ENCODE peak calls at places on chromosomes 6 and 20, in nine cellular contexts. One of them, this sample, is unnamed. For H3K36me3, the result is how much of the 10 kb centered on the place peaks cover.

GRCh38 chr6:164531745-164532144 is 777.7 kb downstream of the C6orf118 start:
- DNase-seq in heart right ventricle: no peak
- DNase-seq in left ventricle myocardium inferior: no peak
- DNase-seq in endodermal cell: no peak
- DNase-seq in CD8-positive, alpha-beta T cell: no peak
- DNase-seq in right lobe of liver: no peak
- DNase-seq in OCI-LY7: no peak
- DNase-seq in brain microvascular endothelial cell: no peak
- DNase-seq in psoas muscle: no peak
- DNase-seq in this sample: no peak

GRCh38 chr6:83511901-83512681 is at the start of gene PRSS35:
- DNase-seq in OCI-LY7: no peak
- DNase-seq in CD8-positive, alpha-beta T cell: peak
- DNase-seq in endodermal cell: peak
- DNase-seq in heart right ventricle: peak
- DNase-seq in right lobe of liver: peak
- DNase-seq in psoas muscle: peak
- DNase-seq in left ventricle myocardium inferior: peak
- DNase-seq in brain microvascular endothelial cell: peak
- DNase-seq in this sample: peak

GRCh38 chr20:1674361-1674760 is 16.8 kb upstream of the SIRPG start:
- DNase-seq in endodermal cell: no peak
- DNase-seq in brain microvascular endothelial cell: no peak
- DNase-seq in right lobe of liver: no peak
- DNase-seq in psoas muscle: no peak
- DNase-seq in CD8-positive, alpha-beta T cell: peak
- DNase-seq in OCI-LY7: no peak
- DNase-seq in heart right ventricle: no peak
- DNase-seq in left ventricle myocardium inferior: no peak
- DNase-seq in this sample: no peak

GRCh38 chr6:144395014-144395413 is 109.9 kb downstream of the UTRN start:
- DNase-seq in psoas muscle: no peak
- DNase-seq in left ventricle myocardium inferior: no peak
- DNase-seq in heart right ventricle: no peak
- DNase-seq in right lobe of liver: no peak
- DNase-seq in OCI-LY7: no peak
- DNase-seq in endodermal cell: no peak
- DNase-seq in brain microvascular endothelial cell: no peak
- DNase-seq in CD8-positive, alpha-beta T cell: no peak
- DNase-seq in this sample: no peak

GRCh38 chr6:71471718-71472117 is 183.1 kb downstream of the OGFRL1 start:
- DNase-seq in endodermal cell: no peak
- DNase-seq in brain microvascular endothelial cell: no peak
- DNase-seq in heart right ventricle: no peak
- DNase-seq in CD8-positive, alpha-beta T cell: no peak
- DNase-seq in right lobe of liver: no peak
- DNase-seq in left ventricle myocardium inferior: no peak
- DNase-seq in psoas muscle: no peak
- DNase-seq in OCI-LY7: no peak
- DNase-seq in this sample: no peak

GRCh38 chr6:91387290-91388062 is 800.6 kb upstream of the MAP3K7 start:
- DNase-seq in psoas muscle: no peak
- DNase-seq in brain microvascular endothelial cell: no peak
- DNase-seq in heart right ventricle: no peak
- DNase-seq in CD8-positive, alpha-beta T cell: no peak
- DNase-seq in OCI-LY7: no peak
- DNase-seq in left ventricle myocardium inferior: no peak
- DNase-seq in endodermal cell: peak
- DNase-seq in right lobe of liver: no peak
- DNase-seq in this sample: peak

GRCh38 chr6:133701633-133702331 is 187.1 kb upstream of the TCF21 start:
- DNase-seq in heart right ventricle: peak
- DNase-seq in psoas muscle: no peak
- DNase-seq in OCI-LY7: no peak
- DNase-seq in brain microvascular endothelial cell: peak
- DNase-seq in endodermal cell: no peak
- DNase-seq in left ventricle myocardium inferior: peak
- DNase-seq in right lobe of liver: no peak
- DNase-seq in CD8-positive, alpha-beta T cell: no peak
- DNase-seq in this sample: peak

GRCh38 chr6:79640146-79641111 is 9.3 kb downstream of the SH3BGRL2 start:
- DNase-seq in OCI-LY7: no peak
- DNase-seq in endodermal cell: no peak
- DNase-seq in brain microvascular endothelial cell: no peak
- DNase-seq in left ventricle myocardium inferior: peak
- DNase-seq in psoas muscle: no peak
- DNase-seq in heart right ventricle: peak
- DNase-seq in right lobe of liver: no peak
- DNase-seq in CD8-positive, alpha-beta T cell: no peak
- DNase-seq in this sample: peak

GRCh38 chr6:16316741-16317251 is 78.4 kb downstream of the GMPR start:
- DNase-seq in CD8-positive, alpha-beta T cell: peak
- DNase-seq in brain microvascular endothelial cell: peak
- DNase-seq in heart right ventricle: no peak
- DNase-seq in endodermal cell: peak
- DNase-seq in right lobe of liver: no peak
- DNase-seq in OCI-LY7: peak
- DNase-seq in psoas muscle: no peak
- DNase-seq in left ventricle myocardium inferior: no peak
- DNase-seq in this sample: no peak

GRCh38 chr6:37650071-37650481 is 47.6 kb downstream of the MDGA1 start:
- DNase-seq in brain microvascular endothelial cell: no peak
- DNase-seq in endodermal cell: peak
- DNase-seq in heart right ventricle: no peak
- DNase-seq in right lobe of liver: no peak
- DNase-seq in OCI-LY7: no peak
- DNase-seq in psoas muscle: no peak
- DNase-seq in left ventricle myocardium inferior: peak
- DNase-seq in CD8-positive, alpha-beta T cell: no peak
- DNase-seq in this sample: no peak

GRCh38 chr6:44192428-44193041 is 24.2 kb upstream of the MYMX start:
- DNase-seq in brain microvascular endothelial cell: no peak
- DNase-seq in left ventricle myocardium inferior: no peak
- DNase-seq in CD8-positive, alpha-beta T cell: no peak
- DNase-seq in heart right ventricle: no peak
- DNase-seq in right lobe of liver: no peak
- DNase-seq in psoas muscle: no peak
- DNase-seq in OCI-LY7: no peak
- DNase-seq in endodermal cell: peak
- DNase-seq in this sample: no peak

GRCh38 chr20:60057866-60058807 is 99.9 kb downstream of the CDH26 start:
- DNase-seq in left ventricle myocardium inferior: peak
- DNase-seq in endodermal cell: peak
- DNase-seq in right lobe of liver: no peak
- DNase-seq in heart right ventricle: peak
- DNase-seq in brain microvascular endothelial cell: peak
- DNase-seq in CD8-positive, alpha-beta T cell: peak
- DNase-seq in OCI-LY7: peak
- DNase-seq in psoas muscle: peak
- DNase-seq in this sample: peak

DNA sequence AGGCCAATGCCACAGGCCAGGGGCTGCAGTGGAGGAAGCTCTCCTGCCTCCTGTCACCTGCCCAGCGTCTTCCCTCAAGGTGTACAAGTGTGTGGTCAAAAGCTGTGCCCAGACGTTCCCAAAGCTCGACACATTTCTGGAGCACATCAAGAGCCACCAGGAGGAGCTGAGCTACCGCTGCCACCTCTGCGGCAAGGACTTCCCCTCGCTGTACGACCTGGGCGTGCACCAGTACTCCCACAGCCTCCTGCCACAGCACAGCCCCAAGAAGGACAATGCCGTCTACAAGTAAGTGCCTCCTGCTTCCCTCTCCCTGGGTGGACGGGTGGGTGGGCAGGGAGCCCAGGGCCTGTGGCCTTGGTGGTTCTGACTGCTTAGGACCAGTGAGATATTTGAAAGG is 38.2 kb downstream of the ZNF341 start:
- DNase-seq in endodermal cell: no peak
- DNase-seq in psoas muscle: no peak
- DNase-seq in right lobe of liver: no peak
- DNase-seq in heart right ventricle: peak
- DNase-seq in OCI-LY7: no peak
- DNase-seq in left ventricle myocardium inferior: no peak
- DNase-seq in CD8-positive, alpha-beta T cell: no peak
- DNase-seq in brain microvascular endothelial cell: no peak
- DNase-seq in this sample: peak
- TF ChIP-seq CTCF in endodermal cell: no peak
- TF ChIP-seq CTCF in psoas muscle: no peak
- TF ChIP-seq CTCF in right lobe of liver: no peak
- TF ChIP-seq CTCF in heart right ventricle: peak
- TF ChIP-seq CTCF in OCI-LY7: no peak
- TF ChIP-seq CTCF in left ventricle myocardium inferior: peak
- TF ChIP-seq CTCF in CD8-positive, alpha-beta T cell: no peak
- TF ChIP-seq CTCF in brain microvascular endothelial cell: no peak
- TF ChIP-seq CTCF in this sample: no peak

GRCh38 chr20:63681609-63682142 is 14.8 kb upstream of the TNFRSF6B start:
- DNase-seq in right lobe of liver: no peak
- DNase-seq in endodermal cell: no peak
- DNase-seq in CD8-positive, alpha-beta T cell: no peak
- DNase-seq in psoas muscle: no peak
- DNase-seq in heart right ventricle: no peak
- DNase-seq in OCI-LY7: no peak
- DNase-seq in left ventricle myocardium inferior: no peak
- DNase-seq in brain microvascular endothelial cell: no peak
- DNase-seq in this sample: no peak
- H3K36me3 ChIP-seq in right lobe of liver: under half
- H3K36me3 ChIP-seq in endodermal cell: under half
- H3K36me3 ChIP-seq in CD8-positive, alpha-beta T cell: under half
- H3K36me3 ChIP-seq in psoas muscle: under half
- H3K36me3 ChIP-seq in heart right ventricle: under half
- H3K36me3 ChIP-seq in OCI-LY7: under half
- H3K36me3 ChIP-seq in left ventricle myocardium inferior: under half
- H3K36me3 ChIP-seq in brain microvascular endothelial cell: under half
- H3K36me3 ChIP-seq in this sample: under half

DNA sequence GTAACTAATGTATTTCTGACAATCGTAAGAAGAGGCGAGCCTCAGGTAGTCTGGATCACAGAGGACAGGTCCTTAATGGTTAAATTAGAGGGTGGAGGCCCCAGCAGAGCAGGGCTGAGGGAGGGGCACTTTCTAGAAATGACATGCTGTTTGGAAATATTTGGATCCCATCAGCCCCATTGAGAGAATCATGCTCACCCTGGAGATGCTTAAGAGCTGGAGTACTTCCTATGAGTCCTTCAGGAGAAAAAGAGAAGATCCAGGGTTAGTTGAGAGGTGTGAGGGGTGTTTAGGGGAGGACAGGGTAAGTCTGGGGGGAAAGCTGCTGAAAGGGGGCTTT is 123.0 kb downstream of the TCP11 start:
- DNase-seq in right lobe of liver: no peak
- DNase-seq in brain microvascular endothelial cell: no peak
- DNase-seq in OCI-LY7: no peak
- DNase-seq in psoas muscle: no peak
- DNase-seq in left ventricle myocardium inferior: no peak
- DNase-seq in endodermal cell: no peak
- DNase-seq in heart right ventricle: no peak
- DNase-seq in CD8-positive, alpha-beta T cell: no peak
- DNase-seq in this sample: no peak
- H3K4me3 ChIP-seq in right lobe of liver: peak
- H3K4me3 ChIP-seq in brain microvascular endothelial cell: no peak
- H3K4me3 ChIP-seq in OCI-LY7: no peak
- H3K4me3 ChIP-seq in psoas muscle: peak
- H3K4me3 ChIP-seq in left ventricle myocardium inferior: peak
- H3K4me3 ChIP-seq in endodermal cell: no peak
- H3K4me3 ChIP-seq in heart right ventricle: peak
- H3K4me3 ChIP-seq in CD8-positive, alpha-beta T cell: no peak
- H3K4me3 ChIP-seq in this sample: peak

GRCh38 chr6:63527658-63528514 is 44.4 kb upstream of the LOC128125822 start:
- DNase-seq in heart right ventricle: no peak
- DNase-seq in psoas muscle: peak
- DNase-seq in left ventricle myocardium inferior: no peak
- DNase-seq in OCI-LY7: no peak
- DNase-seq in CD8-positive, alpha-beta T cell: no peak
- DNase-seq in right lobe of liver: peak
- DNase-seq in brain microvascular endothelial cell: peak
- DNase-seq in endodermal cell: no peak
- DNase-seq in this sample: no peak

GRCh38 chr6:63521475-63522210 is 50.6 kb upstream of the LOC128125822 start:
- DNase-seq in OCI-LY7: no peak
- DNase-seq in brain microvascular endothelial cell: no peak
- DNase-seq in left ventricle myocardium inferior: no peak
- DNase-seq in CD8-positive, alpha-beta T cell: no peak
- DNase-seq in heart right ventricle: no peak
- DNase-seq in endodermal cell: no peak
- DNase-seq in right lobe of liver: no peak
- DNase-seq in psoas muscle: no peak
- DNase-seq in this sample: no peak

GRCh38 chr6:63523630-63524029 is 48.6 kb upstream of the LOC128125822 start:
- DNase-seq in OCI-LY7: no peak
- DNase-seq in brain microvascular endothelial cell: no peak
- DNase-seq in left ventricle myocardium inferior: no peak
- DNase-seq in endodermal cell: no peak
- DNase-seq in CD8-positive, alpha-beta T cell: no peak
- DNase-seq in heart right ventricle: no peak
- DNase-seq in right lobe of liver: no peak
- DNase-seq in psoas muscle: no peak
- DNase-seq in this sample: no peak

GRCh38 chr6:63526931-63527330 is 45.3 kb upstream of the LOC128125822 start:
- DNase-seq in CD8-positive, alpha-beta T cell: no peak
- DNase-seq in endodermal cell: no peak
- DNase-seq in left ventricle myocardium inferior: no peak
- DNase-seq in right lobe of liver: no peak
- DNase-seq in heart right ventricle: no peak
- DNase-seq in OCI-LY7: no peak
- DNase-seq in brain microvascular endothelial cell: no peak
- DNase-seq in psoas muscle: no peak
- DNase-seq in this sample: no peak

DNA sequence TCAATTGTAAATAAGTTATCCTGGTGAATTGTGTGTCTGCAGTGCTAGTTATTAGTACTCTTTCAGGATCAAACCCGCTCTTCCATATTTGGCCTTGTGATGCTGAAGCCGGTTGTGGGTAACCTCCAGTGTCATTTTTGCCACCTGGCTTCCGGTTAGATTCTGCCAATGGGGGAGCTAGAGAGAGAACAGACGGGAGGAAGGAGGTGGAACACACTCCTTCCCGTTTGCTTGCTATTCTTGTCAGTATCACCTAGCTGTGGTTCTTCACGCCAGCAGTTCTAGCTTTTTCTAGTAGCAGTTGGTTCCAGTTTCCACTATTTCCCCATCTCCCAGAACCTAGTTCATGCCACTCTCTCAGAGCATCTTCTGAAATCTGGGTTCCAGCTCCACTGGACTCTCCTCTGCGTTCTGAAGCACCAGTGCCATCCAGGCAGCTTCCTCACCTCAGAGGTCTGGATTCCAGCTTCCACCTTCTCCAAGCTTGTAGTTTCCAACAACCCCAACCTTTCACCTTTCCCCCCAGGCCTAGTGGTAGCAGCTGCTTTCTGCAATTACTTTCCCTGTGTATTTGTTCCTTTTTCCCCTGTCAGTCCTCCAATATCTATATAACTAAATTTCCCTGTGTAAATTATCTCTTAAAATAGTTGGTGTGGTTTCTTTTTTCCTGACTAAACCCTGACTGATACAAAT is 46.9 kb upstream of the LOC128125822 start:
- DNase-seq in OCI-LY7: peak
- DNase-seq in CD8-positive, alpha-beta T cell: no peak
- DNase-seq in endodermal cell: peak
- DNase-seq in left ventricle myocardium inferior: no peak
- DNase-seq in brain microvascular endothelial cell: no peak
- DNase-seq in psoas muscle: no peak
- DNase-seq in right lobe of liver: no peak
- DNase-seq in heart right ventricle: no peak
- DNase-seq in this sample: no peak
- TF ChIP-seq CTCF in OCI-LY7: peak
- TF ChIP-seq CTCF in CD8-positive, alpha-beta T cell: no peak
- TF ChIP-seq CTCF in endodermal cell: peak
- TF ChIP-seq CTCF in left ventricle myocardium inferior: no peak
- TF ChIP-seq CTCF in brain microvascular endothelial cell: no peak
- TF ChIP-seq CTCF in psoas muscle: no peak
- TF ChIP-seq CTCF in right lobe of liver: no peak
- TF ChIP-seq CTCF in heart right ventricle: no peak
- TF ChIP-seq CTCF in this sample: no peak

GRCh38 chr6:160375561-160375949 is 27.4 kb downstream of the SLC22A3 start:
- DNase-seq in endodermal cell: no peak
- DNase-seq in left ventricle myocardium inferior: no peak
- DNase-seq in psoas muscle: no peak
- DNase-seq in right lobe of liver: no peak
- DNase-seq in heart right ventricle: no peak
- DNase-seq in CD8-positive, alpha-beta T cell: no peak
- DNase-seq in brain microvascular endothelial cell: no peak
- DNase-seq in OCI-LY7: no peak
- DNase-seq in this sample: no peak
- H3K36me3 ChIP-seq in endodermal cell: under half
- H3K36me3 ChIP-seq in left ventricle myocardium inferior: under half
- H3K36me3 ChIP-seq in psoas muscle: under half
- H3K36me3 ChIP-seq in right lobe of liver: under half
- H3K36me3 ChIP-seq in heart right ventricle: under half
- H3K36me3 ChIP-seq in CD8-positive, alpha-beta T cell: under half
- H3K36me3 ChIP-seq in brain microvascular endothelial cell: under half
- H3K36me3 ChIP-seq in OCI-LY7: under half
- H3K36me3 ChIP-seq in this sample: under half

This sample was measured in left lung.